ENCODE peak calls at places on chromosomes 4 and X, in eight cellular contexts. One of them, this sample, is unnamed.

GRCh38 chr4:184792950-184793555 is 32.7 kb downstream of the ACSL1 start:
- DNase-seq in activated effector memory CD4-positive, alpha-beta T cell treated with anti-CD3 and anti-CD28 coated beads, Interleukin-2, amount 50 U/mL, for 16 hours: peak; percentile 82
- DNase-seq in HEK293T: no peak
- DNase-seq in testis: peak; percentile 37
- DNase-seq in GDM1: peak; percentile 57
- DNase-seq in Ammon's horn: no peak
- DNase-seq in stimulated activated CD4-positive, alpha-beta T cell treated with anti-CD3 and anti-CD28 coated beads, Interleukin-15, amount 100 ng/mL, for 24 hours: peak; percentile 73
- DNase-seq in GM23248: peak; percentile 95
- DNase-seq in this sample: no peak

GRCh38 chrX:145464650-145465049 is 217.3 kb downstream of the SPANXN1 start:
- DNase-seq in HEK293T: no peak
- DNase-seq in GM23248: no peak
- DNase-seq in Ammon's horn: no peak
- DNase-seq in testis: no peak
- DNase-seq in activated effector memory CD4-positive, alpha-beta T cell treated with anti-CD3 and anti-CD28 coated beads, Interleukin-2, amount 50 U/mL, for 16 hours: no peak
- DNase-seq in stimulated activated CD4-positive, alpha-beta T cell treated with anti-CD3 and anti-CD28 coated beads, Interleukin-15, amount 100 ng/mL, for 24 hours: no peak
- DNase-seq in GDM1: no peak
- DNase-seq in this sample: no peak

GRCh38 chrX:41095174-41095573 is 9.9 kb downstream of the USP9X start:
- DNase-seq in GM23248: no peak
- DNase-seq in activated effector memory CD4-positive, alpha-beta T cell treated with anti-CD3 and anti-CD28 coated beads, Interleukin-2, amount 50 U/mL, for 16 hours: no peak
- DNase-seq in Ammon's horn: no peak
- DNase-seq in stimulated activated CD4-positive, alpha-beta T cell treated with anti-CD3 and anti-CD28 coated beads, Interleukin-15, amount 100 ng/mL, for 24 hours: no peak
- DNase-seq in HEK293T: no peak
- DNase-seq in GDM1: no peak
- DNase-seq in testis: no peak
- DNase-seq in this sample: no peak

GRCh38 chrX:88135735-88136134 is 611.3 kb upstream of the CPXCR1 start:
- DNase-seq in GM23248: peak; percentile 16
- DNase-seq in GDM1: no peak
- DNase-seq in testis: no peak
- DNase-seq in HEK293T: no peak
- DNase-seq in Ammon's horn: no peak
- DNase-seq in stimulated activated CD4-positive, alpha-beta T cell treated with anti-CD3 and anti-CD28 coated beads, Interleukin-15, amount 100 ng/mL, for 24 hours: no peak
- DNase-seq in activated effector memory CD4-positive, alpha-beta T cell treated with anti-CD3 and anti-CD28 coated beads, Interleukin-2, amount 50 U/mL, for 16 hours: no peak
- DNase-seq in this sample: no peak

GRCh38 chr4:304987-305680 is at the start of gene ZNF732:
- DNase-seq in testis: peak; percentile 92
- DNase-seq in GM23248: peak; percentile 84
- DNase-seq in Ammon's horn: peak; percentile 33
- DNase-seq in stimulated activated CD4-positive, alpha-beta T cell treated with anti-CD3 and anti-CD28 coated beads, Interleukin-15, amount 100 ng/mL, for 24 hours: no peak
- DNase-seq in HEK293T: no peak
- DNase-seq in activated effector memory CD4-positive, alpha-beta T cell treated with anti-CD3 and anti-CD28 coated beads, Interleukin-2, amount 50 U/mL, for 16 hours: no peak
- DNase-seq in GDM1: no peak
- DNase-seq in this sample: no peak

GRCh38 chrX:106302304-106302703 is 134.2 kb downstream of the PWWP3B start:
- DNase-seq in stimulated activated CD4-positive, alpha-beta T cell treated with anti-CD3 and anti-CD28 coated beads, Interleukin-15, amount 100 ng/mL, for 24 hours: no peak
- DNase-seq in activated effector memory CD4-positive, alpha-beta T cell treated with anti-CD3 and anti-CD28 coated beads, Interleukin-2, amount 50 U/mL, for 16 hours: no peak
- DNase-seq in GM23248: no peak
- DNase-seq in GDM1: no peak
- DNase-seq in HEK293T: no peak
- DNase-seq in Ammon's horn: no peak
- DNase-seq in testis: no peak
- DNase-seq in this sample: no peak

GRCh38 chr4:5845035-5845905 is 47.6 kb downstream of the CRMP1 start:
- DNase-seq in testis: no peak
- DNase-seq in activated effector memory CD4-positive, alpha-beta T cell treated with anti-CD3 and anti-CD28 coated beads, Interleukin-2, amount 50 U/mL, for 16 hours: no peak
- DNase-seq in stimulated activated CD4-positive, alpha-beta T cell treated with anti-CD3 and anti-CD28 coated beads, Interleukin-15, amount 100 ng/mL, for 24 hours: no peak
- DNase-seq in GM23248: no peak
- DNase-seq in Ammon's horn: no peak
- DNase-seq in HEK293T: no peak
- DNase-seq in GDM1: no peak
- DNase-seq in this sample: no peak

GRCh38 chrX:72123471-72124185 is 8.1 kb downstream of the RTL5 start:
- DNase-seq in Ammon's horn: no peak
- DNase-seq in GDM1: peak; percentile 20
- DNase-seq in stimulated activated CD4-positive, alpha-beta T cell treated with anti-CD3 and anti-CD28 coated beads, Interleukin-15, amount 100 ng/mL, for 24 hours: no peak
- DNase-seq in HEK293T: peak; percentile 44
- DNase-seq in activated effector memory CD4-positive, alpha-beta T cell treated with anti-CD3 and anti-CD28 coated beads, Interleukin-2, amount 50 U/mL, for 16 hours: no peak
- DNase-seq in testis: no peak
- DNase-seq in GM23248: peak; percentile 22
- DNase-seq in this sample: no peak

GRCh38 chr4:24683116-24683515 is 98.8 kb upstream of the DHX15 start:
- DNase-seq in GDM1: no peak
- DNase-seq in Ammon's horn: no peak
- DNase-seq in activated effector memory CD4-positive, alpha-beta T cell treated with anti-CD3 and anti-CD28 coated beads, Interleukin-2, amount 50 U/mL, for 16 hours: no peak
- DNase-seq in testis: no peak
- DNase-seq in GM23248: no peak
- DNase-seq in HEK293T: no peak
- DNase-seq in stimulated activated CD4-positive, alpha-beta T cell treated with anti-CD3 and anti-CD28 coated beads, Interleukin-15, amount 100 ng/mL, for 24 hours: no peak
- DNase-seq in this sample: no peak

GRCh38 chr4:114386637-114387233 is 211.9 kb upstream of the UGT8 start:
- DNase-seq in GDM1: no peak
- DNase-seq in testis: no peak
- DNase-seq in GM23248: peak; percentile 60
- DNase-seq in stimulated activated CD4-positive, alpha-beta T cell treated with anti-CD3 and anti-CD28 coated beads, Interleukin-15, amount 100 ng/mL, for 24 hours: no peak
- DNase-seq in Ammon's horn: peak; percentile 49
- DNase-seq in activated effector memory CD4-positive, alpha-beta T cell treated with anti-CD3 and anti-CD28 coated beads, Interleukin-2, amount 50 U/mL, for 16 hours: no peak
- DNase-seq in HEK293T: peak; percentile 16
- DNase-seq in this sample: no peak

GRCh38 chrX:34629572-34629971 is 27.5 kb downstream of the TMEM47 start:
- DNase-seq in Ammon's horn: peak; percentile 3
- DNase-seq in activated effector memory CD4-positive, alpha-beta T cell treated with anti-CD3 and anti-CD28 coated beads, Interleukin-2, amount 50 U/mL, for 16 hours: no peak
- DNase-seq in stimulated activated CD4-positive, alpha-beta T cell treated with anti-CD3 and anti-CD28 coated beads, Interleukin-15, amount 100 ng/mL, for 24 hours: no peak
- DNase-seq in HEK293T: no peak
- DNase-seq in testis: no peak
- DNase-seq in GDM1: no peak
- DNase-seq in GM23248: peak; percentile 59
- DNase-seq in this sample: no peak

GRCh38 chr4:25727711-25728493 is 72.3 kb downstream of the SLC34A2 start:
- DNase-seq in HEK293T: no peak
- DNase-seq in GM23248: no peak
- DNase-seq in testis: no peak
- DNase-seq in stimulated activated CD4-positive, alpha-beta T cell treated with anti-CD3 and anti-CD28 coated beads, Interleukin-15, amount 100 ng/mL, for 24 hours: no peak
- DNase-seq in GDM1: no peak
- DNase-seq in Ammon's horn: no peak
- DNase-seq in activated effector memory CD4-positive, alpha-beta T cell treated with anti-CD3 and anti-CD28 coated beads, Interleukin-2, amount 50 U/mL, for 16 hours: no peak
- DNase-seq in this sample: no peak

GRCh38 chr4:169054879-169055278 is 44.8 kb upstream of the CBR4 start:
- DNase-seq in activated effector memory CD4-positive, alpha-beta T cell treated with anti-CD3 and anti-CD28 coated beads, Interleukin-2, amount 50 U/mL, for 16 hours: no peak
- DNase-seq in HEK293T: no peak
- DNase-seq in stimulated activated CD4-positive, alpha-beta T cell treated with anti-CD3 and anti-CD28 coated beads, Interleukin-15, amount 100 ng/mL, for 24 hours: no peak
- DNase-seq in testis: no peak
- DNase-seq in GM23248: no peak
- DNase-seq in GDM1: no peak
- DNase-seq in Ammon's horn: no peak
- DNase-seq in this sample: no peak

GRCh38 chrX:37986893-37987292 is 19.5 kb upstream of the SYTL5 start:
- DNase-seq in GDM1: no peak
- DNase-seq in Ammon's horn: no peak
- DNase-seq in HEK293T: no peak
- DNase-seq in testis: no peak
- DNase-seq in activated effector memory CD4-positive, alpha-beta T cell treated with anti-CD3 and anti-CD28 coated beads, Interleukin-2, amount 50 U/mL, for 16 hours: no peak
- DNase-seq in stimulated activated CD4-positive, alpha-beta T cell treated with anti-CD3 and anti-CD28 coated beads, Interleukin-15, amount 100 ng/mL, for 24 hours: no peak
- DNase-seq in GM23248: peak; percentile 51
- DNase-seq in this sample: no peak

GRCh38 chrX:54494970-54495813 is 842 bp downstream of the FGD1 start:
- DNase-seq in GDM1: no peak
- DNase-seq in activated effector memory CD4-positive, alpha-beta T cell treated with anti-CD3 and anti-CD28 coated beads, Interleukin-2, amount 50 U/mL, for 16 hours: no peak
- DNase-seq in stimulated activated CD4-positive, alpha-beta T cell treated with anti-CD3 and anti-CD28 coated beads, Interleukin-15, amount 100 ng/mL, for 24 hours: peak; percentile 4
- DNase-seq in Ammon's horn: no peak
- DNase-seq in testis: peak; percentile 21
- DNase-seq in GM23248: peak; percentile 61
- DNase-seq in HEK293T: no peak
- DNase-seq in this sample: no peak

GRCh38 chr4:70651864-70652506 is 14.3 kb downstream of the JCHAIN start:
- DNase-seq in GM23248: peak; percentile 59
- DNase-seq in HEK293T: peak; percentile 42
- DNase-seq in Ammon's horn: peak; percentile 11
- DNase-seq in activated effector memory CD4-positive, alpha-beta T cell treated with anti-CD3 and anti-CD28 coated beads, Interleukin-2, amount 50 U/mL, for 16 hours: no peak
- DNase-seq in stimulated activated CD4-positive, alpha-beta T cell treated with anti-CD3 and anti-CD28 coated beads, Interleukin-15, amount 100 ng/mL, for 24 hours: no peak
- DNase-seq in GDM1: no peak
- DNase-seq in testis: no peak
- DNase-seq in this sample: no peak

GRCh38 chr4:56907489-56908205 is at the start of gene REST:
- DNase-seq in stimulated activated CD4-positive, alpha-beta T cell treated with anti-CD3 and anti-CD28 coated beads, Interleukin-15, amount 100 ng/mL, for 24 hours: peak; percentile 85
- DNase-seq in Ammon's horn: peak; percentile 71
- DNase-seq in activated effector memory CD4-positive, alpha-beta T cell treated with anti-CD3 and anti-CD28 coated beads, Interleukin-2, amount 50 U/mL, for 16 hours: peak; percentile 94
- DNase-seq in testis: peak; percentile 84
- DNase-seq in GM23248: peak; percentile 90
- DNase-seq in GDM1: peak; percentile 76
- DNase-seq in HEK293T: peak; percentile 84
- DNase-seq in this sample: peak; percentile 73

GRCh38 chr4:64551125-64551524 is 141.9 kb upstream of the TECRL start:
- DNase-seq in GDM1: no peak
- DNase-seq in HEK293T: no peak
- DNase-seq in Ammon's horn: no peak
- DNase-seq in activated effector memory CD4-positive, alpha-beta T cell treated with anti-CD3 and anti-CD28 coated beads, Interleukin-2, amount 50 U/mL, for 16 hours: no peak
- DNase-seq in GM23248: no peak
- DNase-seq in stimulated activated CD4-positive, alpha-beta T cell treated with anti-CD3 and anti-CD28 coated beads, Interleukin-15, amount 100 ng/mL, for 24 hours: no peak
- DNase-seq in testis: no peak
- DNase-seq in this sample: no peak

GRCh38 chrX:32480019-32480418 is 731.3 kb downstream of the DMD start:
- DNase-seq in Ammon's horn: no peak
- DNase-seq in GDM1: no peak
- DNase-seq in GM23248: no peak
- DNase-seq in stimulated activated CD4-positive, alpha-beta T cell treated with anti-CD3 and anti-CD28 coated beads, Interleukin-15, amount 100 ng/mL, for 24 hours: no peak
- DNase-seq in HEK293T: no peak
- DNase-seq in activated effector memory CD4-positive, alpha-beta T cell treated with anti-CD3 and anti-CD28 coated beads, Interleukin-2, amount 50 U/mL, for 16 hours: no peak
- DNase-seq in testis: no peak
- DNase-seq in this sample: no peak

GRCh38 chrX:475926-476723 is 89.4 kb upstream of the PPP2R3B start:
- DNase-seq in Ammon's horn: no peak
- DNase-seq in HEK293T: no peak
- DNase-seq in GDM1: no peak
- DNase-seq in testis: no peak
- DNase-seq in GM23248: no peak
- DNase-seq in activated effector memory CD4-positive, alpha-beta T cell treated with anti-CD3 and anti-CD28 coated beads, Interleukin-2, amount 50 U/mL, for 16 hours: no peak
- DNase-seq in stimulated activated CD4-positive, alpha-beta T cell treated with anti-CD3 and anti-CD28 coated beads, Interleukin-15, amount 100 ng/mL, for 24 hours: no peak
- DNase-seq in this sample: no peak

GRCh38 chrX:134782796-134783195 is 124.5 kb upstream of the PLAC1 start:
- DNase-seq in Ammon's horn: peak; percentile 14
- DNase-seq in activated effector memory CD4-positive, alpha-beta T cell treated with anti-CD3 and anti-CD28 coated beads, Interleukin-2, amount 50 U/mL, for 16 hours: no peak
- DNase-seq in testis: no peak
- DNase-seq in stimulated activated CD4-positive, alpha-beta T cell treated with anti-CD3 and anti-CD28 coated beads, Interleukin-15, amount 100 ng/mL, for 24 hours: no peak
- DNase-seq in GDM1: no peak
- DNase-seq in GM23248: peak; percentile 64
- DNase-seq in HEK293T: peak; percentile 26
- DNase-seq in this sample: no peak

GRCh38 chrX:38935561-38935960 is 134.3 kb downstream of the MID1IP1 start:
- DNase-seq in activated effector memory CD4-positive, alpha-beta T cell treated with anti-CD3 and anti-CD28 coated beads, Interleukin-2, amount 50 U/mL, for 16 hours: no peak
- DNase-seq in GM23248: no peak
- DNase-seq in GDM1: no peak
- DNase-seq in testis: no peak
- DNase-seq in stimulated activated CD4-positive, alpha-beta T cell treated with anti-CD3 and anti-CD28 coated beads, Interleukin-15, amount 100 ng/mL, for 24 hours: no peak
- DNase-seq in HEK293T: no peak
- DNase-seq in Ammon's horn: no peak
- DNase-seq in this sample: no peak

GRCh38 chrX:53684415-53685192 is 1.9 kb downstream of the HUWE1 start:
- DNase-seq in GM23248: peak; percentile 7
- DNase-seq in stimulated activated CD4-positive, alpha-beta T cell treated with anti-CD3 and anti-CD28 coated beads, Interleukin-15, amount 100 ng/mL, for 24 hours: no peak
- DNase-seq in testis: no peak
- DNase-seq in HEK293T: no peak
- DNase-seq in activated effector memory CD4-positive, alpha-beta T cell treated with anti-CD3 and anti-CD28 coated beads, Interleukin-2, amount 50 U/mL, for 16 hours: no peak
- DNase-seq in GDM1: no peak
- DNase-seq in Ammon's horn: no peak
- DNase-seq in this sample: no peak

GRCh38 chr4:71141125-71141524 is 147.7 kb downstream of the DCK start:
- DNase-seq in HEK293T: no peak
- DNase-seq in activated effector memory CD4-positive, alpha-beta T cell treated with anti-CD3 and anti-CD28 coated beads, Interleukin-2, amount 50 U/mL, for 16 hours: no peak
- DNase-seq in Ammon's horn: no peak
- DNase-seq in GM23248: no peak
- DNase-seq in GDM1: no peak
- DNase-seq in stimulated activated CD4-positive, alpha-beta T cell treated with anti-CD3 and anti-CD28 coated beads, Interleukin-15, amount 100 ng/mL, for 24 hours: no peak
- DNase-seq in testis: no peak
- DNase-seq in this sample: no peak

GRCh38 chr4:128241425-128241913 is 46.1 kb downstream of the PGRMC2 start:
- DNase-seq in activated effector memory CD4-positive, alpha-beta T cell treated with anti-CD3 and anti-CD28 coated beads, Interleukin-2, amount 50 U/mL, for 16 hours: no peak
- DNase-seq in HEK293T: no peak
- DNase-seq in GM23248: peak; percentile 93
- DNase-seq in Ammon's horn: no peak
- DNase-seq in GDM1: no peak
- DNase-seq in testis: no peak
- DNase-seq in stimulated activated CD4-positive, alpha-beta T cell treated with anti-CD3 and anti-CD28 coated beads, Interleukin-15, amount 100 ng/mL, for 24 hours: no peak
- DNase-seq in this sample: no peak

GRCh38 chrX:54495814-54496516 is at the start of gene FGD1:
- DNase-seq in testis: peak; percentile 65
- DNase-seq in activated effector memory CD4-positive, alpha-beta T cell treated with anti-CD3 and anti-CD28 coated beads, Interleukin-2, amount 50 U/mL, for 16 hours: peak; percentile 78
- DNase-seq in Ammon's horn: peak; percentile 48
- DNase-seq in GDM1: no peak
- DNase-seq in GM23248: peak; percentile 77
- DNase-seq in stimulated activated CD4-positive, alpha-beta T cell treated with anti-CD3 and anti-CD28 coated beads, Interleukin-15, amount 100 ng/mL, for 24 hours: peak; percentile 67
- DNase-seq in HEK293T: peak; percentile 81
- DNase-seq in this sample: peak; percentile 1

GRCh38 chrX:77597090-77597489 is 149.9 kb downstream of the FGF16 start:
- DNase-seq in testis: no peak
- DNase-seq in Ammon's horn: no peak
- DNase-seq in GM23248: peak; percentile 66
- DNase-seq in stimulated activated CD4-positive, alpha-beta T cell treated with anti-CD3 and anti-CD28 coated beads, Interleukin-15, amount 100 ng/mL, for 24 hours: no peak
- DNase-seq in HEK293T: peak; percentile 7
- DNase-seq in activated effector memory CD4-positive, alpha-beta T cell treated with anti-CD3 and anti-CD28 coated beads, Interleukin-2, amount 50 U/mL, for 16 hours: no peak
- DNase-seq in GDM1: no peak
- DNase-seq in this sample: no peak

GRCh38 chrX:110045988-110046387 is 43.1 kb downstream of the TMEM164 start:
- DNase-seq in GDM1: no peak
- DNase-seq in stimulated activated CD4-positive, alpha-beta T cell treated with anti-CD3 and anti-CD28 coated beads, Interleukin-15, amount 100 ng/mL, for 24 hours: no peak
- DNase-seq in activated effector memory CD4-positive, alpha-beta T cell treated with anti-CD3 and anti-CD28 coated beads, Interleukin-2, amount 50 U/mL, for 16 hours: no peak
- DNase-seq in GM23248: no peak
- DNase-seq in testis: no peak
- DNase-seq in HEK293T: no peak
- DNase-seq in Ammon's horn: no peak
- DNase-seq in this sample: no peak

GRCh38 chr4:61540944-61541343 is 340.8 kb downstream of the ADGRL3 start:
- DNase-seq in activated effector memory CD4-positive, alpha-beta T cell treated with anti-CD3 and anti-CD28 coated beads, Interleukin-2, amount 50 U/mL, for 16 hours: no peak
- DNase-seq in stimulated activated CD4-positive, alpha-beta T cell treated with anti-CD3 and anti-CD28 coated beads, Interleukin-15, amount 100 ng/mL, for 24 hours: no peak
- DNase-seq in GDM1: no peak
- DNase-seq in HEK293T: peak; percentile 26
- DNase-seq in testis: no peak
- DNase-seq in Ammon's horn: no peak
- DNase-seq in GM23248: no peak
- DNase-seq in this sample: no peak

GRCh38 chr4:159193256-159193655 is 90.4 kb downstream of the RAPGEF2 start:
- DNase-seq in HEK293T: no peak
- DNase-seq in testis: no peak
- DNase-seq in Ammon's horn: no peak
- DNase-seq in activated effector memory CD4-positive, alpha-beta T cell treated with anti-CD3 and anti-CD28 coated beads, Interleukin-2, amount 50 U/mL, for 16 hours: no peak
- DNase-seq in GDM1: no peak
- DNase-seq in GM23248: no peak
- DNase-seq in stimulated activated CD4-positive, alpha-beta T cell treated with anti-CD3 and anti-CD28 coated beads, Interleukin-15, amount 100 ng/mL, for 24 hours: no peak
- DNase-seq in this sample: no peak

GRCh38 chrX:25295466-25295865 is 279.7 kb upstream of the ARX start:
- DNase-seq in Ammon's horn: no peak
- DNase-seq in stimulated activated CD4-positive, alpha-beta T cell treated with anti-CD3 and anti-CD28 coated beads, Interleukin-15, amount 100 ng/mL, for 24 hours: no peak
- DNase-seq in HEK293T: no peak
- DNase-seq in activated effector memory CD4-positive, alpha-beta T cell treated with anti-CD3 and anti-CD28 coated beads, Interleukin-2, amount 50 U/mL, for 16 hours: no peak
- DNase-seq in GDM1: no peak
- DNase-seq in testis: no peak
- DNase-seq in GM23248: no peak
- DNase-seq in this sample: no peak